ENCODE peak calls at places on chromosome 16, in seven cellular contexts. W is nephron progenitor cell; H is naive B cell; C is stimulated activated CD4-positive, alpha-beta T cell treated with anti-CD3 and anti-CD28 coated beads, Interleukin-15, amount 100 ng/mL, for 48 hours; T is stimulated activated CD8-positive, alpha-beta memory T cell treated with anti-CD3 and anti-CD28 coated beads, Interleukin-4, amount 100 ng/mL, for 1 hour; J is Right ventricle myocardium superior; L is ovary. V is an unnamed sample.

GRCh38 chr16:48619547-48619946 is 9.6 kb upstream of the N4BP1 start:
- DNase-seq in L (no peak), H (no peak), C (no peak), W (no peak), J (no peak), T (no peak), V (no peak)

GRCh38 chr16:84842516-84843148 is 22.8 kb downstream of the CRISPLD2 start:
- DNase-seq in J (peak; percentile 44), L (no peak), W (no peak), C (no peak), H (no peak), T (no peak), V (no peak)

GRCh38 chr16:50021509-50021908 is 3.5 kb upstream of the CNEP1R1 start:
- DNase-seq in W (no peak), C (no peak), H (no peak), L (no peak), T (no peak), J (no peak), V (no peak)

GRCh38 chr16:71448274-71448866 is 6.5 kb upstream of the TLE7 start:
- DNase-seq in H (no peak), C (no peak), W (no peak), T (no peak), L (no peak), J (no peak), V (no peak)

GRCh38 chr16:14629612-14629918 is 495 bp downstream of the PARN start:
- DNase-seq in H (no peak), L (no peak), C (no peak), T (no peak), J (no peak), W (no peak), V (peak; percentile 37)

GRCh38 chr16:56241596-56241995 is 50.3 kb downstream of the GNAO1 start:
- DNase-seq in T (no peak), J (no peak), W (no peak), C (no peak), L (no peak), H (no peak), V (no peak)

GRCh38 chr16:51150159-51150893 is 744 bp downstream of the SALL1 start:
- DNase-seq in H (no peak), J (no peak), L (peak; percentile 26), W (peak; percentile 37), T (no peak), C (no peak), V (peak; percentile 38)

GRCh38 chr16:5012887-5013286 is 20.8 kb downstream of the NAGPA start:
- DNase-seq in C (no peak), W (no peak), H (no peak), T (no peak), L (no peak), J (no peak), V (no peak)

GRCh38 chr16:57786632-57787518 is 15.4 kb downstream of the KIFC3 start:
- DNase-seq in J (peak; percentile 85), L (peak; percentile 87), T (no peak), W (no peak), C (no peak), H (no peak), V (no peak)

GRCh38 chr16:68079616-68080344 is 5.4 kb upstream of the NFATC3 start:
- DNase-seq in W (peak; percentile 62), J (peak; percentile 87), T (peak; percentile 41), C (peak; percentile 70), H (peak; percentile 67), L (peak; percentile 75), V (peak; percentile 37)

GRCh38 chr16:84504420-84505248 is at the start of gene MEAK7:
- DNase-seq in H (peak; percentile 96), L (peak; percentile 98), W (peak; percentile 99), T (peak; percentile 88), C (peak; percentile 98), J (peak; percentile 99), V (peak; percentile 98)

GRCh38 chr16:64589836-64590235 is 532.0 kb downstream of the CDH11 start:
- DNase-seq in T (no peak), W (no peak), L (no peak), J (no peak), C (no peak), H (no peak), V (no peak)

GRCh38 chr16:700684-701584 is 4.7 kb downstream of the FBXL16 start:
- DNase-seq in H (no peak), J (no peak), W (peak; percentile 93), T (no peak), C (no peak), L (no peak), V (peak; percentile 77)

GRCh38 chr16:69497876-69498596 is 67.7 kb upstream of the NFAT5 start:
- DNase-seq in T (no peak), L (no peak), W (no peak), C (no peak), H (no peak), J (no peak), V (no peak)

V was measured in endothelial cell.